ENCODE peak calls at places on chromosome 19, in four cellular contexts. One of them, this sample, is unnamed.

GRCh38 chr19:18438331-18439024 is 545 bp upstream of the ISYNA1 start:
- DNase-seq in GM12878: no peak
- DNase-seq in A549: no peak
- DNase-seq in SK-N-SH: no peak
- DNase-seq in this sample: peak

GRCh38 chr19:31334101-31334848 is 15.0 kb downstream of the TSHZ3 start:
- DNase-seq in A549: no peak
- DNase-seq in SK-N-SH: no peak
- DNase-seq in GM12878: no peak
- DNase-seq in this sample: no peak

GRCh38 chr19:1076046-1076386 is 9.0 kb downstream of the ARHGAP45 start:
- DNase-seq in A549: no peak
- DNase-seq in GM12878: no peak
- DNase-seq in SK-N-SH: no peak
- DNase-seq in this sample: no peak

GRCh38 chr19:17538684-17539287 is 16.7 kb upstream of the COLGALT1 start:
- DNase-seq in A549: no peak
- DNase-seq in SK-N-SH: no peak
- DNase-seq in GM12878: no peak
- DNase-seq in this sample: no peak

GRCh38 chr19:40223135-40223822 is 3.2 kb downstream of the CCNP start:
- DNase-seq in GM12878: no peak
- DNase-seq in SK-N-SH: no peak
- DNase-seq in A549: no peak
- DNase-seq in this sample: no peak

GRCh38 chr19:16381756-16382401 is 57.3 kb downstream of the KLF2 start:
- DNase-seq in GM12878: no peak
- DNase-seq in SK-N-SH: no peak
- DNase-seq in A549: no peak
- DNase-seq in this sample: no peak

GRCh38 chr19:40688294-40688693 is 2.2 kb downstream of the NUMBL start:
- DNase-seq in SK-N-SH: no peak
- DNase-seq in A549: no peak
- DNase-seq in GM12878: no peak
- DNase-seq in this sample: no peak

GRCh38 chr19:50926144-50926543 is 14.9 kb upstream of the KLK4 start:
- DNase-seq in A549: no peak
- DNase-seq in GM12878: no peak
- DNase-seq in SK-N-SH: no peak
- DNase-seq in this sample: no peak

GRCh38 chr19:5913739-5914357 is at the start of gene CAPS:
- DNase-seq in SK-N-SH: no peak
- DNase-seq in GM12878: no peak
- DNase-seq in A549: peak
- DNase-seq in this sample: peak

GRCh38 chr19:35118268-35119026 is 2.8 kb downstream of the FXYD3 start:
- DNase-seq in SK-N-SH: no peak
- DNase-seq in GM12878: no peak
- DNase-seq in A549: no peak
- DNase-seq in this sample: no peak

GRCh38 chr19:5047251-5047935 is 78.5 kb downstream of the KDM4B start:
- DNase-seq in SK-N-SH: no peak
- DNase-seq in GM12878: no peak
- DNase-seq in A549: no peak
- DNase-seq in this sample: no peak

GRCh38 chr19:55212447-55212846 is 3.1 kb upstream of the PTPRH start:
- DNase-seq in A549: peak
- DNase-seq in GM12878: peak
- DNase-seq in SK-N-SH: no peak
- DNase-seq in this sample: peak

GRCh38 chr19:21023901-21024300 is 3.4 kb downstream of the ZNF430 start:
- DNase-seq in A549: no peak
- DNase-seq in GM12878: no peak
- DNase-seq in SK-N-SH: no peak
- DNase-seq in this sample: no peak

GRCh38 chr19:34662919-34663318 is 14.0 kb downstream of the SCGB2B2 start:
- DNase-seq in SK-N-SH: peak
- DNase-seq in GM12878: no peak
- DNase-seq in A549: no peak
- DNase-seq in this sample: peak

GRCh38 chr19:36420961-36421748 is 2.7 kb upstream of the ZFP82 start:
- DNase-seq in A549: no peak
- DNase-seq in SK-N-SH: peak
- DNase-seq in GM12878: no peak
- DNase-seq in this sample: no peak

GRCh38 chr19:16872728-16873127 is 16.1 kb upstream of the F2RL3 start:
- DNase-seq in GM12878: no peak
- DNase-seq in A549: no peak
- DNase-seq in SK-N-SH: no peak
- DNase-seq in this sample: no peak

GRCh38 chr19:858868-859843 is at the start of gene CFD:
- DNase-seq in SK-N-SH: peak
- DNase-seq in GM12878: no peak
- DNase-seq in A549: no peak
- DNase-seq in this sample: no peak

GRCh38 chr19:16070366-16070990 is 5.8 kb upstream of the TPM4 start:
- DNase-seq in GM12878: no peak
- DNase-seq in A549: peak
- DNase-seq in SK-N-SH: no peak
- DNase-seq in this sample: peak

GRCh38 chr19:11201791-11202190 is 4.4 kb upstream of the KANK2 start:
- DNase-seq in GM12878: no peak
- DNase-seq in A549: no peak
- DNase-seq in SK-N-SH: no peak
- DNase-seq in this sample: no peak

GRCh38 chr19:11204076-11204602 is 6.8 kb upstream of the KANK2 start:
- DNase-seq in SK-N-SH: no peak
- DNase-seq in A549: no peak
- DNase-seq in GM12878: no peak
- DNase-seq in this sample: no peak

GRCh38 chr19:11204943-11205349 is 7.6 kb upstream of the KANK2 start:
- DNase-seq in A549: no peak
- DNase-seq in GM12878: peak
- DNase-seq in SK-N-SH: peak
- DNase-seq in this sample: no peak

GRCh38 chr19:11202488-11203193 is 5.3 kb upstream of the KANK2 start:
- DNase-seq in A549: no peak
- DNase-seq in GM12878: no peak
- DNase-seq in SK-N-SH: no peak
- DNase-seq in this sample: no peak

DNA sequence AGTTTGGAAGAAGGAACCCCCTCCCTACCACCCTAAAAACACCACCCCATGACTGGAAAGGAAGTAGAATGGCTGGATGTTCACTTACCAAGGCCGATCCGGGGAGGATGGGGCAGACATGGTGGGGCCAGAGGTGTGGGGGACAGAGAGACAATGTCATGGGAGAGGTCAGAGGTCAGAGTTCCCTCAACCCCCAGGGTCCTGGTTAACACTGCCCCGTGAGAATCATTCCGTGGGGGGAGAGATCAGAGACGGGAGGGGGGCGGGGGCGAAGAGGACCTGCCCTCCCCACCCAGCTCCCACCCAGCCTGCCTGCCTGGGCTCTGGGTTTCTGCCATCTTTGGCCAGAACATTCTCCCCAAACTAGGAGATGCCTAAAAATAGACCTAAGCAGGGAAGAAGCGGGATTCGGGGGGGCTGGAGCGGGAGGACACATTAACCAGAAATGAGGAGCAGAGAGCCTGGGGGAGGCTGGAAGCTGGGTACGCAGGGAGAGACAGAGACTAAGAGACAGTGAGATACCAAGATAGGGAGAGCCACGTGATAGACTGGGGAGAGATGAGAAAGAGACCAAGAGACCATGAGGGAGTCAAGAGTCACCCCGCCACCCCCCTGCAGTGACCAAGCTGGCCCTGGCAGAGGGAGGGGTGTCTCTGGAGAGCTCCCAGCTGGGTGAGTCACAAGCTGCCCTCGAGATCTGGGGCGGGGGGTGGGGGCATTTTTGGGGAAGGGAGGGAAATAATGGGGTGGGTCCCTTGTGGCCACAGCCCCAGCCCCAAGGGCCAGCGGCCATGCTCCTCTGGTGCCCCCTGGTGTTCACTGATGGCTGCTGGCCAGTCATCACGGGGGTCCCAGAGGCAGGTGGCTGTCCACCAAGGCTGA is 6.1 kb upstream of the KANK2 start:
- DNase-seq in SK-N-SH: peak
- DNase-seq in GM12878: no peak
- DNase-seq in A549: peak
- DNase-seq in this sample: peak
- TF ChIP-seq PBX3 in SK-N-SH: no peak
- TF ChIP-seq PBX3 in GM12878: no peak
- TF ChIP-seq PBX3 in A549: no peak
- TF ChIP-seq PBX3 in this sample: no peak

DNA sequence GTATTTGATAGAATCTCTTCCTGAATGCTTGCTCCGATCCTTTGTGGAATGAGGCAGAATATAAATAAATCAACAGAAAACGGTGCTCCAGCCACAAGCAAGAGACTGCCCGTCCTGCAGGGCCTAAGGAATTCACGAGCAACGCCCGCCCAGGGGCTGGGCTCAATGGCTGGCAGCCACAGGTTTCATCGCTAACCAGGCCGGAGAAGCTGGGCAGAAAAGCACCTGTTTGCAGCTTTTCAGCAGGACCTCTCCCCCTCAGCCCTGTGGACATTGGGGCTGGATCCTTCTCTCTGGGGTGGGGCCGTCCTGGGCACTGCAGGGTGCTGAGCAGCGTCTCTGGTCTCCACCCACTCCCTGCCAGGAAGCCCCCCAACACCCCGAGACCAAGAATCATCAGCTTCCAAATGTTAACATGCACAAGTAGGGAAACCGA is 102.5 kb downstream of the GADD45B start:
- DNase-seq in GM12878: no peak
- DNase-seq in SK-N-SH: no peak
- DNase-seq in A549: peak
- DNase-seq in this sample: no peak
- TF ChIP-seq PBX3 in GM12878: no peak
- TF ChIP-seq PBX3 in SK-N-SH: no peak
- TF ChIP-seq PBX3 in A549: no peak
- TF ChIP-seq PBX3 in this sample: no peak

GRCh38 chr19:45902651-45903625 is 525 bp upstream of the MYPOP start:
- DNase-seq in A549: peak
- DNase-seq in SK-N-SH: peak
- DNase-seq in GM12878: peak
- DNase-seq in this sample: peak

GRCh38 chr19:45900661-45901431 is 1.6 kb downstream of the MYPOP start:
- DNase-seq in A549: no peak
- DNase-seq in GM12878: no peak
- DNase-seq in SK-N-SH: no peak
- DNase-seq in this sample: no peak

GRCh38 chr19:45899919-45900589 is 2.4 kb downstream of the MYPOP start:
- DNase-seq in GM12878: no peak
- DNase-seq in A549: no peak
- DNase-seq in SK-N-SH: no peak
- DNase-seq in this sample: no peak

GRCh38 chr19:45901912-45902650 is at the start of gene MYPOP:
- DNase-seq in SK-N-SH: peak
- DNase-seq in GM12878: no peak
- DNase-seq in A549: no peak
- DNase-seq in this sample: no peak

DNA sequence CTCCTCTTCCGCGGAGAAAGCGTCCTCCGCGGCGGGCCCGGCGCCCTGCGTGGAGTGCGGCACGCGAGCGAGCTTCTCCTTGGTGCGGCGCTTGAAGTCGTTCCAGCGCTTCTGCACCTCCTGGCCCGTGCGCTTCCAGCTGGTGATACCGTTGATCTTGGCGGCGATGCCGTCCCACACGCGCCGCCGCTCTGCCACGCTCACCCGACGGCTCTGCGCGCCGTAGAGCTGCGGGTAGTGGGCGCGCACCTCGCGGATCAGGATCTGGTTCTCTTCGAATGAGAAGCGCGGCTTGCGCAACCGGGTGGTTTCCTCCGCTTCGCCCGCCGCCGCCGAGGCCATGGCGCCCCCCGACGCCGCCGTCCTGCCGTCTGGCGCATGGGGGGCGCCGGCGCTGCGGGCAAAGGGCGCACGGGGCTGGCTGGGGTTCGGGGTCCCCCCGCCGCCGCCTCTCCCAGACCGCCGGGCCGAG is 945 bp downstream of the MYPOP start:
- DNase-seq in SK-N-SH: peak
- DNase-seq in A549: no peak
- DNase-seq in GM12878: no peak
- DNase-seq in this sample: no peak
- TF ChIP-seq PBX3 in SK-N-SH: no peak
- TF ChIP-seq PBX3 in A549: no peak
- TF ChIP-seq PBX3 in GM12878: no peak
- TF ChIP-seq PBX3 in this sample: no peak

GRCh38 chr19:8331263-8331840 is 10.1 kb downstream of the RPS28 start:
- DNase-seq in A549: no peak
- DNase-seq in SK-N-SH: no peak
- DNase-seq in GM12878: no peak
- DNase-seq in this sample: no peak
- TF ChIP-seq PBX3 in A549: no peak
- TF ChIP-seq PBX3 in SK-N-SH: no peak
- TF ChIP-seq PBX3 in GM12878: no peak
- TF ChIP-seq PBX3 in this sample: no peak

This sample was measured in HepG2.